ENCODE peak calls at places on chromosome 13, in eight cellular contexts. U is posterior vena cava, G is glutamatergic neuron, W is mesendoderm, X is COR-L47, Q is anterior cingulate cortex, S is Daoy, R is thoracic aorta. E is an unnamed sample.

GRCh38 chr13:99013951-99014350 is 36.1 kb upstream of the DOCK9 start:
- DNase-seq in W (peak; percentile 21), X (no peak), R (no peak), Q (no peak), U (no peak), S (no peak), G (no peak), E (no peak)

GRCh38 chr13:19959141-19959830 is 759 bp downstream of the ZMYM2 start:
- DNase-seq in Q (peak; percentile 64), S (peak; percentile 51), R (peak; percentile 8), G (peak; percentile 75), X (peak; percentile 59), W (peak; percentile 77), U (peak; percentile 88), E (peak; percentile 52)

GRCh38 chr13:40350283-40350992 is 316.0 kb downstream of the FOXO1 start:
- DNase-seq in U (no peak), R (no peak), X (no peak), S (no peak), W (no peak), G (no peak), Q (no peak), E (no peak)

GRCh38 chr13:109884462-109884861 is 98.1 kb upstream of the IRS2 start:
- DNase-seq in Q (no peak), R (no peak), W (no peak), G (no peak), X (no peak), U (no peak), S (no peak), E (no peak)

GRCh38 chr13:36769126-36769525 is 49.9 kb upstream of the RFXAP start:
- DNase-seq in R (no peak), U (no peak), S (no peak), W (no peak), G (no peak), Q (no peak), X (no peak), E (no peak)

GRCh38 chr13:59094149-59094548 is 1069.6 kb downstream of the DIAPH3 start:
- DNase-seq in R (no peak), X (no peak), G (no peak), S (no peak), U (no peak), W (no peak), Q (no peak), E (no peak)

GRCh38 chr13:113088691-113089020 is 16.9 kb upstream of the F7 start:
- DNase-seq in X (no peak), Q (no peak), S (no peak), U (peak; percentile 73), R (no peak), G (peak; percentile 5), W (no peak), E (no peak)

GRCh38 chr13:39776439-39776838 is 121.0 kb downstream of the COG6 start:
- DNase-seq in S (peak; percentile 57), Q (no peak), R (no peak), W (peak; percentile 31), X (no peak), U (no peak), G (no peak), E (peak; percentile 82)

GRCh38 chr13:112806761-112807652 is 117.2 kb downstream of the ATP11A start:
- DNase-seq in X (no peak), Q (no peak), G (no peak), R (no peak), U (no peak), S (no peak), W (no peak), E (no peak)

GRCh38 chr13:21541980-21542379 is 62.0 kb downstream of the MICU2 start:
- DNase-seq in R (no peak), Q (no peak), W (no peak), G (no peak), S (no peak), X (no peak), U (no peak), E (no peak)

GRCh38 chr13:110475550-110476219 is 85.8 kb downstream of the RAB20 start:
- DNase-seq in U (peak; percentile 64), R (no peak), X (no peak), G (no peak), W (no peak), Q (no peak), S (no peak), E (no peak)

GRCh38 chr13:31835932-31836331 is 96.6 kb downstream of the RXFP2 start:
- DNase-seq in S (peak; percentile 56), R (no peak), Q (no peak), G (no peak), U (no peak), W (no peak), X (peak; percentile 86), E (peak; percentile 48)

GRCh38 chr13:21749410-21749809 is 78.5 kb downstream of the FGF9 start:
- DNase-seq in S (no peak), U (no peak), R (no peak), G (no peak), Q (no peak), X (no peak), W (no peak), E (peak; percentile 1)

GRCh38 chr13:40982772-40983171 is 36.3 kb downstream of the ELF1 start:
- DNase-seq in G (no peak), X (no peak), R (no peak), U (no peak), Q (no peak), W (peak; percentile 40), S (peak; percentile 30), E (peak; percentile 10)

GRCh38 chr13:31020996-31021395 is 88.5 kb downstream of the TEX26 start:
- DNase-seq in S (no peak), W (peak; percentile 53), G (no peak), Q (no peak), U (no peak), X (no peak), R (no peak), E (peak; percentile 8)

GRCh38 chr13:23871616-23872220 is 17.5 kb downstream of the MIPEP start:
- DNase-seq in X (peak; percentile 13), W (peak; percentile 34), U (no peak), R (no peak), S (no peak), Q (no peak), G (no peak), E (peak; percentile 60)